ENCODE peak calls at places on chromosomes 6 and 20, in five cellular contexts. P is mesendoderm, U is lower lobe of right lung, A is right atrium auricular region, H is mammary epithelial cell. C is an unnamed sample. For H3K4me1, the result is how much of the 10 kb centered on the place peaks cover.

GRCh38 chr6:25576920-25577319 is 75.1 kb upstream of the SCGN start:
- DNase-seq in A (no peak), H (no peak), P (no peak), U (no peak), C (no peak)

GRCh38 chr6:127475135-127475822 is 16.1 kb upstream of the KIAA0408 start:
- DNase-seq in P (no peak), A (no peak), U (no peak), H (no peak), C (no peak)

GRCh38 chr6:329888-330691 is 37.8 kb downstream of the DUSP22 start:
- DNase-seq in P (peak), H (no peak), U (peak), A (no peak), C (peak)

GRCh38 chr20:59725476-59726119 is 121.3 kb downstream of the PHACTR3 start:
- DNase-seq in P (peak), H (no peak), A (peak), U (no peak), C (peak)

GRCh38 chr6:83466328-83466727 is 35.5 kb upstream of the ME1 start:
- DNase-seq in A (no peak), P (no peak), H (no peak), U (no peak), C (no peak)

GRCh38 chr6:65006788-65007187 is 700.2 kb downstream of the EYS start:
- DNase-seq in U (no peak), A (no peak), H (no peak), P (peak), C (no peak)

GRCh38 chr6:3798211-3798909 is 46.8 kb upstream of the PXDC1 start:
- DNase-seq in A (no peak), H (no peak), P (no peak), U (no peak), C (no peak)

GRCh38 chr6:142075516-142076101 is 57.1 kb upstream of the GJE1 start:
- DNase-seq in U (no peak), A (no peak), H (no peak), P (peak), C (no peak)

GRCh38 chr6:79005024-79005423 is 73.0 kb downstream of the PHIP start:
- DNase-seq in U (no peak), A (no peak), H (no peak), P (no peak), C (no peak)

DNA sequence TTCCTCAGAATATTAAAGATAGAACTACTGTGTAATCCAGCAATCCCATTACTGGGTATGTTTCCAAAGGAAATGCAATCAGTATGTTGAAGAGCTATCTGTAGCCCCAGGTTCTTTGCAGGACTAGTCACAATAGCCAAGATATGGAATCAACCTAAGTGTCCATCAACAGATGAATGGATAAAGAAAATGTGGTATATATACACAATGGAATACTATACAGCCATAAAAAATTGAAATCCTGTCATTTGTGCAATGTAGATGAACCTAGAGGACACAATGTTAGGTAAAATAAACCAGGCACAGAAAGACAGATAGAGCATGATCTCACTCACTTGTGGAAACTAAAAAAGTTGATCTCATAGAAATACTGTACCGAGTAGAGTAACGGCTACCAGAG is 306.0 kb upstream of the MARCKS start:
- DNase-seq in H (no peak), P (no peak), A (no peak), U (no peak), C (no peak)
- H3K4me1 ChIP-seq in H (under half), P (under half), A (under half), U (under half), C (under half)

GRCh38 chr6:129657433-129657832 is 52.5 kb downstream of the ARHGAP18 start:
- DNase-seq in H (no peak), U (no peak), A (no peak), P (no peak), C (no peak)
- H3K27ac ChIP-seq in H (no peak), U (no peak), A (no peak), P (no peak), C (no peak)

GRCh38 chr6:36976005-36976261 is 10.1 kb downstream of the MTCH1 start:
- DNase-seq in H (no peak), P (no peak), A (no peak), U (no peak), C (no peak)

GRCh38 chr6:36976931-36977330 is 9.1 kb downstream of the MTCH1 start:
- DNase-seq in U (no peak), P (no peak), H (no peak), A (no peak), C (no peak)

GRCh38 chr6:36977470-36977941 is 8.5 kb downstream of the MTCH1 start:
- DNase-seq in P (peak), A (no peak), H (no peak), U (no peak), C (peak)

GRCh38 chr6:36975231-36976004 is 10.6 kb downstream of the MTCH1 start:
- DNase-seq in H (no peak), A (no peak), P (no peak), U (no peak), C (no peak)

DNA sequence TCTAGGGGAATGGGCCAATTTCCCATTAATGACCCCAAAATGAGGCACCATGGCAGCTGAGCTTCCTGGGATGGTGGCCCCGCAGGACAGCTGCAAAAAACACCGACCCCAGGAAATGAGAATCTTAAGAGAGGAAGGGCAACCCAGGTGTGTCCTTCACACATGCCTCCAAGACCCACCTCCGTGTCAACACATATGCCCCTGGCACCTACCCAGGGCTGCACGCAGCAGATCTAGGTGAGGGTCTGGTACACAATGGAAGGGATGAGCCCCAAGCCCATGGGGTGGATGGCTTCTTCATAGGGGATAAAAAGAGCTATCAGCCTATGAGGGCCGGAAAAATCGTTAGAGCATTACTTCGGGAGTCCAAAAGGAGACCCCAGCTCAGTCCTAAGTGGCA is 9.5 kb downstream of the MTCH1 start:
- DNase-seq in P (no peak), U (no peak), A (no peak), H (no peak), C (no peak)
- H3K4me1 ChIP-seq in P (under half), U (under half), A (half or more), H (under half), C (under half)

DNA sequence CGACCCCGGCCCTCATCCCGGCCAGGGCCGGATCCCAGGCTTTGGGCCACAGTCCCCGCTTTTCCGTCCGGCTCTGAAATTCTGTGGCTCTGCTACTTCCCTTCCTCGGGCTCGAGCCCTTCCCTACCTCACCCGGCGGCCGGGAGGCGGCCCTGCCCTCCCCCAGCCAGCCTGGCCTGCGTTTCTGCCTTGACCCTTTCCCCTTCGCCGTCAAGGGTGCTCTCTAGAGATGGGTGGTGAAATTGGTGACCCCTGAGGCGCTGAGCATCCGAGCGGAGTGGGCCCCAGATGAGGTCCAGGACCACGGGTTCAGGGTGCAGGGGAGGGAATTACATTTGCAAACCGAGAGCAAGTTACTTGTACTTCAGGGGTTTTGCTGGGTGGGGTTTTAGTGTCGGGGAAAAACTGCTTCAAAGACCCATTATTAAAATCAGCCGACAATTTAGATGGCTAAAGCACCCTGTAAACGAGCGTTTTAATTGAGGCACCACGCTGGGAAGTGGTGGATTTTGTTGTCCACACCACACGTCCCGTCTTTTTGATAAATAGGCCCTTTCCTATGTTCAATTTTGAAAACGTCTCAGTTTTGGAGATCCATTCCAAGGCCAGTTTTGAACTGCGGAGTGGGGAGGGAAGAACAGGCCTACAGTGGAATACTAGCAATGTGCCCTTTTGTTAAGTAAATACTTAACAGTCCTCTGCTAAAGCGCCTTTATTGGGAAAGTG is 9.9 kb downstream of the TFAP2A start:
- DNase-seq in A (peak), P (no peak), U (no peak), H (no peak), C (peak)
- H3K27ac ChIP-seq in A (peak), P (peak), U (no peak), H (peak), C (no peak)

DNA sequence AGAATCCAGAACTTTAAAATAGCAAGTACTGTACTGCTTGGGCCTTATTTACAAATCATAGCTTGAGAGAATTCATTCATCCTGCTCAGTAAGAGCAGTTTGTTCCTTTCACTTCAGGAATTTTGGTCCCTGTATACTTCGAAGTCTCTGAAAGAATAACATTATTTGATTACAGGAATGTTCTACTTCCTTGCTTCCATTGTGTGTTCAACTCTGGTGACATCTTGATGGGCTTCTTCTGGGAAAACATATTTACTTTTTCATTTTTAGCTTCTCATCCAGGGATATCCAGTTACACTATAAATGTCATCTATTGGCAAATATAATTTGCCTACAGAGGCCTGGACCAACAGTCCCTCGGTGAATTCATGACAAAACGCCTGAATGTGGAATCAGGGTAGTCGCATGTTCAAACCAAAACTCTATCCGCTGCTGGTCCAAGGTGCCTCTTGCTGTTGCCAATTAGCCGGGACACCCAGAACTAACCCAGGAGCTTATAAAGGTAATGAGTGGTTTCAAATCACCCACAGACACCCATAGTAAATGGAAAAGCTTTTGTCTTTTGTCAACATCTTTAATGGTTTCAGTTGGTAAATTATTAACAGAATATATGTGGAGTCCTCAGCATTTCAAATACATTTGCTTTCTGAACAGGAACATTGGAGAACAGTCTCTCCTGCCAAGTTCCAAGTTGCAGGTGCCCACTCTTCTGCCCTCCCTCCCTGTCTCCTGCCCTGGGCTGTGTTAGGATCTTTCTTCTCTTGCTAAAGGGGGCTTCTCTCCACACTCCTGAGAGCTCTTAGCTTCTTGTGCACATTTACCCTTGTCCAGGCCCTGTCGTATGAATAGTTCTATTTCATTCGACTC is 162.5 kb upstream of the CITED2 start:
- DNase-seq in P (no peak), U (no peak), H (no peak), A (no peak), C (no peak)
- H3K4me1 ChIP-seq in P (under half), U (half or more), H (under half), A (under half), C (under half)

GRCh38 chr6:44253307-44254101 is 3.8 kb downstream of the SLC35B2 start:
- DNase-seq in U (no peak), A (no peak), P (peak), H (peak), C (no peak)
- H3K27ac ChIP-seq in U (no peak), A (no peak), P (no peak), H (no peak), C (no peak)

C was measured in upper lobe of right lung.